ENCODE peak calls at places on chromosomes 13 and 19, in nine cellular contexts. J, Y, E, M, F, N, I, G and T are unnamed samples.

GRCh38 chr13:60397693-60398437 is 845 bp downstream of the TDRD3 start:
- DNase-seq in J (no peak), Y (peak; percentile 78), E (peak; percentile 75), M (peak; percentile 66), F (peak; percentile 59), N (peak; percentile 26), I (peak; percentile 63), G (no peak), T (peak; percentile 92)

GRCh38 chr13:76000131-76000530 is 364.0 kb downstream of the LMO7 start:
- DNase-seq in J (no peak), Y (no peak), E (no peak), M (no peak), F (no peak), N (no peak), I (no peak), G (no peak), T (no peak)

GRCh38 chr13:29310806-29311205 is 284.7 kb downstream of the SLC7A1 start:
- DNase-seq in J (no peak), Y (no peak), E (no peak), M (no peak), F (no peak), N (no peak), I (no peak), G (no peak), T (no peak)

GRCh38 chr19:29850482-29850881 is 38.7 kb downstream of the CCNE1 start:
- DNase-seq in J (no peak), Y (no peak), E (no peak), M (no peak), F (no peak), N (no peak), I (no peak), G (no peak), T (no peak)

GRCh38 chr19:48466571-48467325 is 2.4 kb upstream of the CYTH2 start:
- DNase-seq in J (no peak), Y (no peak), E (no peak), M (no peak), F (no peak), N (peak; percentile 19), I (no peak), G (no peak), T (no peak)

GRCh38 chr19:43966079-43966694 is 15.2 kb downstream of the ZNF221 start:
- DNase-seq in J (no peak), Y (no peak), E (no peak), M (no peak), F (no peak), N (no peak), I (no peak), G (no peak), T (no peak)

GRCh38 chr13:40340368-40341085 is 325.9 kb downstream of the FOXO1 start:
- DNase-seq in J (no peak), Y (no peak), E (no peak), M (no peak), F (no peak), N (no peak), I (no peak), G (no peak), T (no peak)

GRCh38 chr13:79307866-79308298 is 98.2 kb downstream of the RBM26 start:
- DNase-seq in J (no peak), Y (no peak), E (peak; percentile 18), M (no peak), F (no peak), N (no peak), I (no peak), G (no peak), T (no peak)

GRCh38 chr19:1259206-1259872 is 9.8 kb upstream of the CIRBP start:
- DNase-seq in J (peak; percentile 78), Y (peak; percentile 80), E (peak; percentile 81), M (peak; percentile 88), F (no peak), N (peak; percentile 62), I (peak; percentile 72), G (no peak), T (no peak)

GRCh38 chr19:33177417-33177976 is 16.6 kb upstream of the LRP3 start:
- DNase-seq in J (no peak), Y (peak; percentile 89), E (peak; percentile 61), M (no peak), F (peak; percentile 70), N (peak; percentile 77), I (no peak), G (no peak), T (no peak)

GRCh38 chr13:100848304-100848703 is 173.7 kb upstream of the TMTC4 start:
- DNase-seq in J (no peak), Y (no peak), E (peak; percentile 60), M (no peak), F (no peak), N (no peak), I (no peak), G (no peak), T (no peak)

GRCh38 chr13:32178763-32179162 is 136.4 kb downstream of the ZAR1L start:
- DNase-seq in J (no peak), Y (no peak), E (no peak), M (no peak), F (no peak), N (no peak), I (no peak), G (no peak), T (no peak)

GRCh38 chr13:94956407-94957110 is 244.2 kb upstream of the SOX21 start:
- DNase-seq in J (no peak), Y (no peak), E (no peak), M (no peak), F (no peak), N (no peak), I (no peak), G (no peak), T (no peak)

GRCh38 chr19:8196271-8196908 is 12.8 kb upstream of the CERS4 start:
- DNase-seq in J (no peak), Y (no peak), E (no peak), M (no peak), F (no peak), N (no peak), I (no peak), G (no peak), T (no peak)

GRCh38 chr19:44847144-44848035 is 1.3 kb downstream of the NECTIN2 start:
- DNase-seq in J (no peak), Y (peak; percentile 88), E (peak; percentile 85), M (peak; percentile 84), F (peak; percentile 88), N (peak; percentile 51), I (peak; percentile 92), G (peak; percentile 8), T (no peak)

DNA sequence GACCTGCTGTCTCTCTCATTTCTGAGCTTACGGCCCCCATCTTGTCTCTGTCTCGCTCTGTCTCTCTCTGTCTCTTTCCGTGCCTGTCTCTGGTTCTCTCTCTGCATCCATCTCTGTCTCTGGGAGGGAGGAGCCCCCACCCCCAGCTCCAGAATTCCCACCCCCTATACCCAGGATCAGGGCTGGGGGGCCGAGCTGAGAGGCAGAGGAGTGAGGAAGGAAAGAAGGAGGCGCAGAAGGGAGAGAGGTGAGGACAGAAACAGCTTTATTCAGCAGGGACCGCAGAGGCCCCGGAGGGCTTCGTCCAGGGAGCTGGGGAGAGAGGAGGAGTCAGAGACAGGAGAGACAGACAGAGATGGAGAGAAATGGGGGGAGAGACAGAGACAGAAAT is 14.0 kb downstream of the JOSD2 start:
- DNase-seq in J (no peak), Y (no peak), E (no peak), M (no peak), F (no peak), N (no peak), I (no peak), G (no peak), T (no peak)
- H3K27ac ChIP-seq in J (no peak overlapping the region), Y (no peak overlapping the region), E (no peak overlapping the region), M (no peak overlapping the region), F (no peak overlapping the region), N (no peak overlapping the region), I (no peak overlapping the region), G (no peak overlapping the region), T (no peak overlapping the region)

DNA sequence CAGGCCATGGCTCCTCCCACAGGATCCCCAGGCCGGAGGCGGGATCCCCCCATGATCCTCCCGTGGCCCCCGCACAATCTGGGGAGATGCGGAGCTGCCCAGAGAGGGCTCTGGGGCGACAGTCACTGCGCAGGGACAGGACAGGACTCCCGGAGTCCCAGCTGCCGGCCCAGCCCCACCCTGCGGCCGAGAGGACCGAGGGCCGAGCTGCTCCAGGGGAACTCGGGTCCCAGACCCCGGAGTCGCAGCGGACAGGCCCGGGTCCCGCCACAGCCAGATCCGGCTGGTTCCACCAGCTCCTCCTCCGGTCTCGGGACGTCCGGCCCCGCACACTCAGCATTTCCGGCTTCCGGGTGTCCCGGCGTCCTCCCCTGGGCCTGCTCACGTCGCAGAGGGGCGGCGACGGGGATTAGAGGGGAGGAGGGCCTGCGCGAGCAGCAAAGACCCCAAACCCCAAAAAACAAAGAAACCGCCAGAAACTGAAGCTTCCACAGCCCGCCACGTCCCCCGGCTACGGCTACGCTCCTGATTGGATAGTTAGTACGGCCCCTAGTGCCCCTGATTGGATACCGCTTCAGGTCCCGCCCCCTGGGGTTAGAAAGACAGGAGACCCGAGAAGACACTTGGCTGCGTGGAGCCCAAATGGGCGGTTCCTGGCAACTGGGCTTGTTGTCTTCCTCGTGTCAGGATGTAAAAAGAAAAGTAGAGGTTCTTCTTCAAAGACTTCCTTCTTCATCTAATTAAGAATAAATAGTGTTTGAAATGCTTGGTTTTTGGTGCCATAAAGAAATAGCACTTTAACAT is 21.3 kb upstream of the OR10H1 start:
- DNase-seq in J (peak; percentile 95), Y (peak; percentile 99), E (no peak), M (peak; percentile 97), F (peak; percentile 96), N (peak; percentile 88), I (peak; percentile 96), G (peak; percentile 96), T (peak; percentile 99)
- TF ChIP-seq POLR2AphosphoS5 in J (peak; percentile 76), Y (peak; percentile 89), E (no peak), M (peak; percentile 90), F (peak; percentile 92), N (peak; percentile 31), I (peak; percentile 97), G (peak; percentile 69), T (peak; percentile 87)

DNA sequence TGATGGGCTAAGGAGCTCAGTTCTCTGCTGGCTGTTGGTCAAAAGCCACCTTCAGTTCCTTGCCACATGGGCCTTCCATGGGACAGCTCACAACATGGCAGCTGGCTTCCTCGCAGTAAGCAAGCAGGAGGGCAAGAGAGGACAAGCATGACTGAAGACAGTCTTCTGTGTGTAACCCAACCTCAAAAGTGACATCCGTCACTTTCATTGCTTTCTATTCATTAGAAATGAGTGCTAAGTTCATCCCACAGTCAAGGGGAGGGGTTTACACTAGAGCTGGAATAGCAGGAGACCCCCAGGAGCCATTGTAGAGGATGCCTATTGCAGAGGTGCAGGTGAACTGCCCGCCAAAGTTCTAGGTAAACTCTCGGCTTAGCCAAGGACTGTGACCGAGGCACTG is 163.3 kb downstream of the NUFIP1 start:
- DNase-seq in J (no peak), Y (no peak), E (no peak), M (no peak), F (no peak), N (no peak), I (no peak), G (no peak), T (no peak)
- H3K27ac ChIP-seq in J (no peak overlapping the region), Y (no peak overlapping the region), E (no peak overlapping the region), M (no peak overlapping the region), F (no peak overlapping the region), N (no peak overlapping the region), I (no peak overlapping the region), G (no peak overlapping the region), T (no peak overlapping the region)

GRCh38 chr19:55442372-55443044 is 592 bp downstream of the SHISA7 start:
- DNase-seq in J (no peak), Y (no peak), E (peak; percentile 62), M (no peak), F (no peak), N (peak; percentile 59), I (no peak), G (no peak), T (no peak)
- TF ChIP-seq POLR2AphosphoS5 in J (no peak), Y (no peak), E (no peak), M (no peak), F (no peak), N (no peak), I (no peak), G (no peak), T (no peak)